ENCODE peak calls at places on chromosome 2, in seven cellular contexts. Q, Y, S, G, J, T and X are unnamed samples.

GRCh38 chr2:202185816-202186221 is 52.6 kb downstream of the SUMO1 start:
- DNase-seq in J (peak; percentile 47), Y (no peak), Q (no peak), S (peak; percentile 55), T (no peak), G (no peak), X (peak; percentile 60)

GRCh38 chr2:197255550-197255949 is 55.0 kb downstream of the ANKRD44 start:
- DNase-seq in Y (peak; percentile 26), S (peak; percentile 55), T (peak; percentile 83), G (peak; percentile 75), Q (peak; percentile 80), J (no peak), X (peak; percentile 52)

GRCh38 chr2:174546519-174547506 is 50.8 kb downstream of the WIPF1 start:
- DNase-seq in G (no peak), J (no peak), T (peak; percentile 49), S (peak; percentile 43), Y (peak; percentile 48), Q (no peak), X (no peak)

GRCh38 chr2:73232471-73233153 is 427 bp downstream of the PRADC1 start:
- DNase-seq in J (no peak), T (peak; percentile 21), G (peak; percentile 57), S (no peak), Q (no peak), Y (peak; percentile 27), X (peak; percentile 40)

GRCh38 chr2:80256396-80257167 is 48.0 kb downstream of the LRRTM1 start:
- DNase-seq in T (peak; percentile 14), S (peak; percentile 27), G (no peak), Q (no peak), J (no peak), Y (peak; percentile 18), X (no peak)

GRCh38 chr2:32792416-32792815 is 154.3 kb upstream of the LTBP1 start:
- DNase-seq in G (no peak), T (no peak), J (no peak), Y (no peak), Q (no peak), S (no peak), X (no peak)

GRCh38 chr2:195984951-195985726 is 83.5 kb downstream of the DNAH7 start:
- DNase-seq in Q (no peak), S (no peak), T (no peak), J (no peak), Y (no peak), G (no peak), X (no peak)

GRCh38 chr2:85497944-85498630 is 40.9 kb upstream of the MAT2A start:
- DNase-seq in T (no peak), J (no peak), Y (no peak), S (no peak), Q (no peak), G (no peak), X (no peak)

GRCh38 chr2:67234443-67234842 is 162.7 kb upstream of the ETAA1 start:
- DNase-seq in Q (no peak), J (no peak), T (no peak), Y (no peak), S (peak; percentile 72), G (no peak), X (no peak)

GRCh38 chr2:120598416-120598815 is 137.3 kb upstream of the GLI2 start:
- DNase-seq in Q (no peak), G (no peak), S (no peak), T (no peak), Y (no peak), J (no peak), X (no peak)

GRCh38 chr2:137987011-137987410 is 22.7 kb downstream of the HNMT start:
- DNase-seq in S (no peak), J (no peak), G (no peak), Q (no peak), Y (no peak), T (no peak), X (no peak)

GRCh38 chr2:239143858-239144712 is 256.7 kb downstream of the HDAC4 start:
- DNase-seq in T (peak; percentile 61), Y (peak; percentile 55), J (peak; percentile 8), Q (no peak), G (no peak), S (peak; percentile 53), X (no peak)

GRCh38 chr2:197847666-197848401 is 43.4 kb downstream of the PLCL1 start:
- DNase-seq in Q (no peak), Y (no peak), J (no peak), G (no peak), S (peak; percentile 8), T (no peak), X (no peak)

GRCh38 chr2:170827841-170828532 is 11.3 kb downstream of the GAD1 start:
- DNase-seq in S (no peak), T (no peak), J (no peak), Y (no peak), G (no peak), Q (no peak), X (no peak)

GRCh38 chr2:227853204-227853629 is 18.2 kb upstream of the DAW1 start:
- DNase-seq in T (no peak), Q (no peak), G (no peak), J (no peak), S (peak; percentile 91), Y (no peak), X (no peak)

GRCh38 chr2:174617120-174617519 is 19.5 kb upstream of the WIPF1 start:
- DNase-seq in Y (no peak), S (no peak), Q (no peak), J (no peak), T (no peak), G (no peak), X (no peak)

GRCh38 chr2:33291278-33292013 is 185.0 kb upstream of the RASGRP3 start:
- DNase-seq in J (peak; percentile 93), G (no peak), S (peak; percentile 86), Q (no peak), T (no peak), Y (no peak), X (no peak)

GRCh38 chr2:9230051-9230802 is 23.6 kb downstream of the ASAP2 start:
- DNase-seq in J (no peak), G (no peak), Y (no peak), T (peak; percentile 32), S (peak; percentile 51), Q (no peak), X (no peak)

GRCh38 chr2:223260681-223261080 is 208.7 kb downstream of the KCNE4 start:
- DNase-seq in Y (no peak), G (no peak), T (no peak), Q (no peak), J (no peak), S (peak; percentile 7), X (no peak)

GRCh38 chr2:119283873-119284331 is 60.3 kb downstream of the STEAP3 start:
- DNase-seq in Y (peak; percentile 48), S (peak; percentile 80), J (no peak), T (no peak), G (peak; percentile 24), Q (peak; percentile 85), X (no peak)

GRCh38 chr2:44767691-44768090 is 173.8 kb upstream of the SIX3 start:
- DNase-seq in J (no peak), S (no peak), T (no peak), Y (no peak), G (no peak), Q (no peak), X (no peak)

DNA sequence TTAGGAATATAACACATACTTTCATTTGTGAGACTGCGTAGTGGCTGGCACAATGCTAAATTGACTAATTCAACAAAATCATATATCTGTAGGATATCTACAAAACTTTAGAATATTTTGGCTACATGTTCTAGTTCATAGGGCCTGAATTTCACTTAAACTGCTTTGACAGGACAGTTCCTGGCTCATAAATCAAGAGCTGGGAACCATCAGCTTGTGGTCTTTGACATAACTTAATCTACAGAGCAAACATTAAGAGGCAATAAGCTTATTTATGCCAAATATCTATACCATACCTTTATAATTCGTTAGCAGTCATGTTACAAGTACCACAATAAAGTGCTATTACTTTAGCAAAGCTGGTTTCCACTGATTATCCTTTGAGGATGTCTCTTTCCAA is 83.5 kb downstream of the ROCK2 start:
- DNase-seq in Q (no peak), T (no peak), S (no peak), Y (no peak), J (no peak), G (no peak), X (no peak)
- H3K36me3 ChIP-seq in Q (no peaks in the 10 kb centered on the region), T (no peaks in the 10 kb centered on the region), S (peaks cover 9% of the 10 kb centered on the region), Y (no peaks in the 10 kb centered on the region), J (no peaks in the 10 kb centered on the region), G (no peaks in the 10 kb centered on the region), X (peaks cover 11% of the 10 kb centered on the region)

GRCh38 chr2:108396845-108397244 is 19.1 kb downstream of the SULT1C4 start:
- DNase-seq in J (no peak), T (peak; percentile 41), Q (no peak), Y (peak; percentile 19), G (no peak), S (peak; percentile 47), X (no peak)
- TF ChIP-seq CTCF in J (peak; percentile 51), T (peak; percentile 40), Q (no peak), Y (no peak), G (no peak), S (peak; percentile 49), X (no peak)

GRCh38 chr2:74880054-74880728 is 46.3 kb downstream of the HK2 start:
- DNase-seq in J (no peak), G (no peak), T (no peak), S (no peak), Y (no peak), Q (peak; percentile 32), X (no peak)

GRCh38 chr2:74877376-74877775 is 43.4 kb downstream of the HK2 start:
- DNase-seq in S (no peak), T (no peak), Q (no peak), G (no peak), J (no peak), Y (no peak), X (no peak)

GRCh38 chr2:74876081-74876886 is 42.4 kb downstream of the HK2 start:
- DNase-seq in T (no peak), G (no peak), J (no peak), S (peak; percentile 46), Q (no peak), Y (peak; percentile 42), X (no peak)

GRCh38 chr2:74877781-74878433 is 44.0 kb downstream of the HK2 start:
- DNase-seq in T (no peak), S (no peak), J (no peak), Q (no peak), Y (no peak), G (no peak), X (no peak)

GRCh38 chr2:74878551-74878950 is 44.6 kb downstream of the HK2 start:
- DNase-seq in J (no peak), G (no peak), T (no peak), Q (no peak), S (no peak), Y (no peak), X (no peak)
- H3K36me3 ChIP-seq in J (no peaks in the 10 kb centered on the region), G (no peaks in the 10 kb centered on the region), T (peaks cover 36% of the 10 kb centered on the region), Q (no peaks in the 10 kb centered on the region), S (peaks cover 77% of the 10 kb centered on the region), Y (no peaks in the 10 kb centered on the region), X (no peaks in the 10 kb centered on the region)

GRCh38 chr2:219001100-219001576 is 7.9 kb upstream of the CRYBA2 start:
- DNase-seq in G (no peak), Y (no peak), Q (no peak), S (no peak), T (no peak), J (no peak), X (no peak)

GRCh38 chr2:219001577-219002394 is 8.6 kb upstream of the CRYBA2 start:
- DNase-seq in G (peak; percentile 91), S (no peak), J (no peak), T (peak; percentile 86), Q (no peak), Y (no peak), X (peak; percentile 94)

GRCh38 chr2:219002395-219003266 is 9.4 kb upstream of the CRYBA2 start:
- DNase-seq in T (peak; percentile 95), Y (peak; percentile 82), J (no peak), Q (no peak), S (no peak), G (peak; percentile 87), X (peak; percentile 90)

GRCh38 chr2:219003979-219004378 is 10.8 kb upstream of the CRYBA2 start:
- DNase-seq in J (no peak), S (no peak), Q (no peak), Y (no peak), G (no peak), T (no peak), X (no peak)

GRCh38 chr2:219003267-219003634 is 10.0 kb upstream of the CRYBA2 start:
- DNase-seq in J (no peak), G (no peak), S (no peak), Y (no peak), T (no peak), Q (no peak), X (no peak)
- TF ChIP-seq CTCF in J (peak; percentile 12), G (no peak), S (no peak), Y (no peak), T (no peak), Q (peak; percentile 28), X (no peak)